ENCODE peak calls at places on chromosomes 4 and X, in five cellular contexts. Q is AG09309, X is heart right ventricle, F is breast epithelium, W is bronchial epithelial cell. T is an unnamed sample.

GRCh38 chrX:153549807-153550206 is 32.4 kb downstream of the ATP2B3 start:
- DNase-seq in Q (no peak), X (no peak), F (no peak), W (no peak), T (no peak)

GRCh38 chr4:73869130-73870055 is at the start of gene CXCL1:
- DNase-seq in Q (no peak), X (peak; percentile 16), F (no peak), W (peak; percentile 20), T (no peak)

GRCh38 chr4:145179201-145179860 is 1.1 kb downstream of the OTUD4 start:
- DNase-seq in Q (no peak), X (peak; percentile 69), F (peak; percentile 57), W (peak; percentile 48), T (no peak)

GRCh38 chr4:77169496-77169895 is 12.5 kb downstream of the CCNG2 start:
- DNase-seq in Q (no peak), X (no peak), F (no peak), W (no peak), T (peak; percentile 53)

GRCh38 chr4:173237722-173238121 is 69.1 kb downstream of the GALNT7 start:
- DNase-seq in Q (no peak), X (no peak), F (no peak), W (no peak), T (no peak)

GRCh38 chr4:171812377-171813194 is 618 bp upstream of the GALNTL6 start:
- DNase-seq in Q (no peak), X (no peak), F (no peak), W (no peak), T (no peak)

GRCh38 chrX:133171962-133172708 is 46.0 kb downstream of the TFDP3 start:
- DNase-seq in Q (no peak), X (no peak), F (no peak), W (peak; percentile 43), T (no peak)

GRCh38 chrX:54492340-54492739 is 3.7 kb downstream of the FGD1 start:
- DNase-seq in Q (no peak), X (no peak), F (no peak), W (peak; percentile 44), T (no peak)

GRCh38 chr4:76867880-76868655 is 29.9 kb downstream of the SOWAHB start:
- DNase-seq in Q (no peak), X (no peak), F (no peak), W (no peak), T (no peak)

GRCh38 chrX:108122748-108123147 is 31.2 kb downstream of the ATG4A start:
- DNase-seq in Q (peak; percentile 1), X (no peak), F (peak; percentile 26), W (peak; percentile 83), T (no peak)

GRCh38 chr4:8176547-8177399 is 18.2 kb upstream of the ABLIM2 start:
- DNase-seq in Q (no peak), X (no peak), F (no peak), W (peak; percentile 42), T (peak; percentile 75)

GRCh38 chr4:122195718-122196117 is 43.6 kb downstream of the BLTP1 start:
- DNase-seq in Q (no peak), X (no peak), F (no peak), W (peak; percentile 33), T (no peak)

GRCh38 chr4:17934286-17934685 is 87.3 kb downstream of the LCORL start:
- DNase-seq in Q (no peak), X (no peak), F (no peak), W (peak; percentile 7), T (no peak)

GRCh38 chrX:132043977-132044376 is 20.9 kb downstream of the STK26 start:
- DNase-seq in Q (no peak), X (no peak), F (no peak), W (no peak), T (no peak)

GRCh38 chr4:174317531-174317930 is 33.8 kb downstream of the CEP44 start:
- DNase-seq in Q (no peak), X (no peak), F (no peak), W (peak; percentile 43), T (no peak)

DNA sequence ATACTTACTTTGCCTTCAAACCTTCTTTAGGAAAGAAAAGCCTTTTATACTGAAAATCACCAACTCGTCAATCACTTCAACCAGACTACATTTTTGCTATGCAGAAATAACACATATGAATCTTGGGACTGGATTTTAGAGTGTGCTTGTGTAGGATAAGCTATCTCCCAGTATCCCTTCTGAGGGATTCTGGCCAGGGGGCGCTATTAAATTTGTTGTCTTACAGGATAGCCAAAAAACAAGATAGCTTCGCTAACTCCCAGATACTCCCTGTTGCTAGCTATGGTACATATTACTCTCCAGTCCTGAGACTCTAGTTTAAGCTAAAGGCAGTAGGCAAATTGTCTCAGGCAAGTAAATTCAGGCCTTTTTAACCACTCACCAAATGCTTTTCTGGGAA is 167.2 kb downstream of the LHFPL1 start:
- DNase-seq in Q (no peak), X (no peak), F (no peak), W (no peak), T (no peak)
- TF ChIP-seq CTCF in Q (no peak), X (no peak), F (no peak), W (no peak), T (no peak)

DNA sequence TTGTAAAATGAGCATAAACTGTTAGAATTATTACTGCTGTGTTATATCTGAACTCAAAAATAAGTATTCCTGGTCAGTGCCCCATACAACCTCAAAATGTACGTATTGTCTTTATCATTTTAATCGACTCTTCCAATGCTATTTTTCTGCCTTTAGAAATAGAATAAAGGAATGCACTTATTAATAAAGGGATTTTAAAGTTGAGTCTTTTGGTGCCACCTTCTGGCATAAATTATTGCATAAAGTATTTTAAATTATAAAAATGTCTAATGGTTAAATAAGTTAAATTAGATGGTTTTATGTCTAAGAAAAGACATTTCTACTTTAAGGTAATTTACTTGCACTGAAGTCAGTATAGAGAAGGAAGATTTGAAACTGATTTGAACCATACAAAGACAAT is 424.0 kb upstream of the NDST4 start:
- DNase-seq in Q (no peak), X (no peak), F (no peak), W (peak; percentile 33), T (no peak)
- TF ChIP-seq CTCF in Q (no peak), X (no peak), F (no peak), W (no peak), T (peak; percentile 41)

DNA sequence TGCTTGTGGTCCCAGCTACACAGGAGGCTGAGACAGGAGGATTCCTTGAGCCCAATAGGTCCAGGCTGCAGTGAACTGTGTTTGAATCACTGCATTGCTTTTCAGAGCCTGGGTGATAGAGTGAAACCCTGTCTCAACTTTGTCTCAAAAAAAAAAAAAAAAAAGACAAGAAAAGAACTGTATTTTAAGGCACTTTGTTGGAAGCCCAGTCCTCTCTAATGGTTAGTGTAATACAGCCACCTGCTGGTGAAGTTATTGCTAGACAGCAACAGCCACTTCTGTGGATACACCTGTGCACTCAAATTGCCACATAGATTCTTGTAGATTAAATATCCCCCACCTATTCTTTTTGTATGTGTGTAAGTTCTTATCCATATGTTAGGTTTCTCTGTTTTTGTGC is 10.1 kb upstream of the FGG start:
- DNase-seq in Q (no peak), X (no peak), F (no peak), W (peak; percentile 51), T (no peak)
- TF ChIP-seq CTCF in Q (peak; percentile 51), X (peak; percentile 50), F (no peak), W (peak; percentile 59), T (peak; percentile 54)

DNA sequence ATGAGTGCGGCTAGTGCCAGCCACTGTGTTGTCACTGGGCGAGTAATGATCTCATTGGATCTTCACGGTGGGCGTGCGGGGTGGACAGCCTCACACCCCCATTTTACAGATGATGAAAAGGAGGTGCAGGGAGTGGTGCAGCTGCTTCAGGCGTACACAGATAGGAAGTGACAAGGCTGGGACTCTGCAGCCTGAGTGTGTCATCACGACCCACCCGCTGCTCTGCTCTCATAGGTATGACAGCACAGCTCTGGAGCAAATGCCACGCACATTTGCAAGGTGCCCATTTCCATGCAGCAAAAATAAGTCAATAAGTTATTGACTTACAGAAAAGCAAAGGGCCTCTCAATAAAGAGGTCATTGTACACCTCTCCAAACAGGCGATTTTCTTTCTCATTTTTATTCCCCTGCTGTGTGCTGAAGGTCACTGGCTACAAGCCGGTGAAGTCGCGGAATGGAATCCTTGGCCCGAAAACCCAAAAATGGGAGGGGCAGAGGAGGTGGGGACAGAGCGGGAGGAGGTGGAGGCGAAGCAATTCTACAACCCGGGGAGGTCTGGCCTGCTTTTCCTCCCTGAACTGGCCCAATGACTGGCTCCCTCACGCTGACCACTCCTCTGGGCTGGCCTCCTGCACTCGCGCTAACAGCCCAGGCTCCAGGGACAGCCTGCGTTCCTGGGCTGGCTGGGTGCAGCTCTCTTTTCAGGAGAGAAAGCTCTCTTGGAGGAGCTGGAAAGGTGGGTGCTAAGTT is at the start of gene SOD3:
- DNase-seq in Q (peak; percentile 83), X (peak; percentile 88), F (peak; percentile 46), W (peak; percentile 43), T (no peak)
- TF ChIP-seq CTCF in Q (no peak), X (no peak), F (no peak), W (no peak), T (no peak)

GRCh38 chr4:166501941-166502382 is 628.9 kb downstream of the TLL1 start:
- DNase-seq in Q (no peak), X (no peak), F (no peak), W (peak; percentile 49), T (no peak)
- TF ChIP-seq CTCF in Q (peak; percentile 27), X (peak; percentile 42), F (no peak), W (peak; percentile 65), T (peak; percentile 13)

DNA sequence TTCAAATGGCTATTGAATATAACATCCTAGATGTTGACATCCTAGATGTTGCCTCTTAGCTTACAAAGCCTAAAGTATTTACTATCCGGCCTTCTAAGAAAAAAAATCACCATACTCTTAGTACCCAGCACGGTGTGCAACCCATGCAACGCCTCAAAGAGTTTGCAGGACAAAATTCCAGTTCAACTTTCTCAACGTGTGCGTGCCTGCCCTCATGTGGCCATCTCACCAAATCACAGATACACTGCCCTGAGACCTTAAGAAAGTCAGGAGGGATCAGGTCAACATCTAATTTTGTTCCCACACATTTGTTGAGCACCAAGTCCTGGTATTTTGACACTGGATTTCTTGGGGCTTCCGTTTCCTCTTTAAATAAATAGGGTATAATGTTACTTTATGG is 68.3 kb downstream of the CRMP1 start:
- DNase-seq in Q (no peak), X (no peak), F (no peak), W (peak; percentile 24), T (peak; percentile 53)
- TF ChIP-seq CTCF in Q (peak; percentile 63), X (peak; percentile 59), F (no peak), W (peak; percentile 37), T (peak; percentile 44)

DNA sequence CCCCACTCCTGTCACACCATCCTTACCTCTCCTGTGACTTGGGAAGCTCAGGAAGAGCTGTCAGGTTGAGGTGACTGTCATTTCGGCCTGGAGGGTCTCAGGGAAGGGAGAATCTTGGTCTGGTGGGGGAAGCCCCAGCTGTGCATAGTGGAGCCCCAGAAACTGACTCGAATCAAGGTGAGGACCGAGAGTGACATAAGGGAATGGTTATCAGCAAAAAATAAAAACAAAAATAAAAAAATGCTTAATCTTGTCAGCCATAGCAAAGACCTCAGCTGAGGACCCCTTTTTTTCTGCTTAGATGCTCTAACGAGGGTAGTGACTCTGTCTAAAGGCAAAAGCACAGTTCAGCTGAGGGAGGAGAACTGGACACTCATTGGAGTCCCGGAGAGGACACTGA is at the start of gene MAGEB17:
- DNase-seq in Q (no peak), X (no peak), F (no peak), W (no peak), T (no peak)
- TF ChIP-seq CTCF in Q (no peak), X (no peak), F (no peak), W (no peak), T (no peak)

T was measured in D721Med.